ENCODE peak calls at places on chromosomes 5 and 9, in four cellular contexts. S is H9, J is psoas muscle, W is upper lobe of left lung. K is an unnamed sample.

GRCh38 chr5:174596429-174596828 is 128.0 kb upstream of the MSX2 start:
- DNase-seq in S (no peak), J (no peak), W (no peak), K (no peak)

GRCh38 chr5:152990217-152990616 is 500.3 kb upstream of the GRIA1 start:
- DNase-seq in S (no peak), J (no peak), W (no peak), K (no peak)

GRCh38 chr5:135879591-135879990 is 16.1 kb downstream of the IL9 start:
- DNase-seq in W (no peak), S (no peak), J (no peak), K (no peak)

GRCh38 chr5:39835371-39835770 is 410.6 kb upstream of the DAB2 start:
- DNase-seq in W (no peak), S (no peak), J (no peak), K (no peak)

GRCh38 chr9:110114888-110115259 is 93.1 kb downstream of the C9orf152 start:
- DNase-seq in J (no peak), W (no peak), S (no peak), K (no peak)

GRCh38 chr5:33433303-33434255 is 7.2 kb upstream of the TARS1 start:
- DNase-seq in W (no peak), S (no peak), J (no peak), K (peak)

GRCh38 chr5:143557061-143557818 is 153.8 kb upstream of the NR3C1 start:
- DNase-seq in W (no peak), S (no peak), J (no peak), K (no peak)

GRCh38 chr5:14452685-14453084 is 128.9 kb upstream of the OTULINL start:
- DNase-seq in W (no peak), J (no peak), S (no peak), K (no peak)

GRCh38 chr5:127398508-127398907 is 107.9 kb downstream of the MEGF10 start:
- DNase-seq in J (no peak), W (no peak), S (no peak), K (no peak)

GRCh38 chr9:116644099-116644688 is 42.9 kb upstream of the TRIM32 start:
- DNase-seq in W (no peak), J (no peak), S (no peak), K (no peak)
- H3K27ac ChIP-seq in W (no peak), J (no peak), S (no peak), K (no peak)

GRCh38 chr5:91311697-91312501 is 71.2 kb downstream of the ARRDC3 start:
- DNase-seq in S (no peak), J (peak), W (peak), K (peak)
- TF ChIP-seq CTCF in S (no peak), J (no peak), W (no peak), K (no peak)

GRCh38 chr9:33161011-33161588 is 6.0 kb downstream of the B4GALT1 start:
- DNase-seq in W (peak), J (peak), S (no peak), K (no peak)

GRCh38 chr9:33159760-33160127 is 7.4 kb downstream of the B4GALT1 start:
- DNase-seq in W (peak), S (no peak), J (peak), K (peak)

GRCh38 chr9:33157960-33158359 is 9.2 kb downstream of the B4GALT1 start:
- DNase-seq in W (no peak), S (no peak), J (no peak), K (no peak)

GRCh38 chr9:33159058-33159759 is 7.9 kb downstream of the B4GALT1 start:
- DNase-seq in W (peak), J (peak), S (no peak), K (peak)

DNA sequence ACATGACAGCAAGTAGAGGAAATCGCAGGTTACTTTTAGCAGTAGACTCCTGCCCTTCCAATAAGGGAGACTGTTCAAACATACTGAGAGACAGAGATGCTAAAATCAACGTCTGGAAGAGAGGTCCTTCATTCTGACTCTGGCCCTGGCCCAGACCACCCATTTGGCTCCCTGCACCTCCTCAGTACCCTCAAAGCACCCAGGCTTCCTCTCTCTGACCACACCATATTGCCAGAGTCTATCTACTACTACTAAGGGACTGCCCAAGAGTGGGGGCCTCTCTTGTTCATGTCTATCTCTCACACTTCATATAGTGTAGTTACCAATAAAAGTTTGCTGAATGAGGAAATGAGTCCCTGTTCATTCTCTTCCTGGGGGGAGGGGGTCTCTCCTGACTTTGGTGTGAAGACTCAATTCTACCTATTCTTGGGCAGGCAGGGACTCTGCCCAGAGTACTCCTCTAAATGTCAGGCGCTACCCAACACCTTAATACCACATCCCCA is 8.5 kb downstream of the B4GALT1 start:
- DNase-seq in S (no peak), W (no peak), J (no peak), K (no peak)
- H3K27ac ChIP-seq in S (no peak), W (peak), J (peak), K (peak)

GRCh38 chr9:91182429-91182828 is 179.3 kb downstream of the AUH start:
- DNase-seq in J (no peak), W (peak), S (no peak), K (peak)

GRCh38 chr9:91182831-91183230 is 178.9 kb downstream of the AUH start:
- DNase-seq in S (no peak), W (no peak), J (no peak), K (no peak)

GRCh38 chr9:91180930-91181268 is 180.8 kb downstream of the AUH start:
- DNase-seq in W (no peak), S (no peak), J (no peak), K (no peak)

GRCh38 chr9:91180240-91180929 is 181.3 kb downstream of the AUH start:
- DNase-seq in J (no peak), W (no peak), S (no peak), K (peak)

GRCh38 chr9:91181541-91181940 is 180.2 kb downstream of the AUH start:
- DNase-seq in S (no peak), J (no peak), W (no peak), K (no peak)
- TF ChIP-seq CTCF in S (no peak), J (no peak), W (no peak), K (no peak)

DNA sequence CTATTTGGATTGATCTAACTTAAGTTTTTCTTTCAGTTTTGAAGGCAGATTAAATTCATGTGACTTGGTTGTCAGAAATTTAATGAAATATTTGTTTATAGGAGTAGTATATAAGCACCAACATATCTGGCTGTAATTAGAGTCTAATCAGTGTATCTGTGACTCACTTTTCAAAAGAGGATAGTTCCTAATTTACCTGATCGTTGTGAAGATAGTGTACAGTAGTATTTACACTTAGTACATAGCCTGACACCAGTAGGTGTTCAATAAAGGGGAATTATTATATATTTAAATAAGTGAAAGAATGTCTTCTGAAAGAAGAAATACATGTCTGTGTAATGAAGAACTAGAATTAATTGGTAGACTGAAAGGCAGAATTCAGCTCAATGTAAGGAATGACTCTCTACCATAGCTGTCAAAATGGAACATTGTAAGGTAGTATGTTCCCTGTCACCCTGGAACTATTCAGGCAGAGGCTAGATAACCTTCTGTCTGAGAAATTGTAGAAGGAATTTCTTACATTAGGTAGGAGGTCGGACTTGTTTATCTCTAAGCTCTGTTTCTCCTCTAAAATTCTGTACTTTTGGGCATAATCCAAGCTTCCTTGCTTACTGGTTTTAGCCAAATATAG is 8.6 kb downstream of the TGFBR1 start:
- DNase-seq in S (no peak), W (no peak), J (no peak), K (no peak)
- H3K27ac ChIP-seq in S (no peak), W (no peak), J (peak), K (peak)

GRCh38 chr9:7354704-7355103 is 444.9 kb downstream of the DMAC1 start:
- DNase-seq in W (no peak), S (no peak), J (no peak), K (no peak)

GRCh38 chr9:7363777-7364477 is 435.7 kb downstream of the DMAC1 start:
- DNase-seq in S (no peak), J (no peak), W (no peak), K (no peak)

GRCh38 chr9:7366121-7366520 is 433.5 kb downstream of the DMAC1 start:
- DNase-seq in W (no peak), S (no peak), J (no peak), K (no peak)

GRCh38 chr9:7358876-7359275 is 440.7 kb downstream of the DMAC1 start:
- DNase-seq in W (no peak), J (no peak), S (peak), K (no peak)

DNA sequence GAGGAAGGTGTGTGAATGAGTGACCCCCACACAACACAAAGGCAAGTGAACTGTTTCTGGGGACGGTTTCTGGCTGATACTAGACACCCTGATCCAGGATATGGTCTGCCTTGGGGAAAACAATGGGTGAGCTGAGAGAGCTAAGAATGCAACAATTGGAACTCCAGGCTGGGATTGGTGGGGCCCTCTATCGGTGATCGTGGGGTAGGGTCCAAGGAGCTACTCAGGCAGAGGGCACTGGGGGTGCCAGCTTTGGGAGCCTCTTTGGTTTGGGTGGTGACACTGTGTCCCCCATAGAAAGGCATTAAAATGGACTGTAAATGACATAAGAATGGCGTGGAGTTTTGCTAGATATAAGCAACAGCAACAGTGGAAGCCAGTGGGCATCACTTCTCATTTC is 439.1 kb downstream of the DMAC1 start:
- DNase-seq in S (peak), J (no peak), W (no peak), K (no peak)
- TF ChIP-seq CTCF in S (peak), J (no peak), W (no peak), K (no peak)

GRCh38 chr5:90308787-90309585 is 100.6 kb downstream of the CETN3 start:
- DNase-seq in S (no peak), W (no peak), J (no peak), K (no peak)
- H3K27ac ChIP-seq in S (no peak), W (no peak), J (no peak), K (no peak)

GRCh38 chr5:69024241-69024651 is 69.6 kb upstream of the SLC30A5 start:
- DNase-seq in W (peak), S (peak), J (no peak), K (no peak)
- TF ChIP-seq CTCF in W (peak), S (peak), J (peak), K (peak)

GRCh38 chr5:139638090-139638735 is 9.9 kb upstream of the CXXC5 start:
- DNase-seq in J (peak), S (no peak), W (peak), K (peak)

GRCh38 chr5:139637438-139638089 is 10.6 kb upstream of the CXXC5 start:
- DNase-seq in W (peak), J (peak), S (peak), K (peak)

GRCh38 chr5:139640432-139641115 is 7.6 kb upstream of the CXXC5 start:
- DNase-seq in W (no peak), J (peak), S (peak), K (peak)

GRCh38 chr5:139639619-139640431 is 8.3 kb upstream of the CXXC5 start:
- DNase-seq in J (peak), W (no peak), S (no peak), K (peak)

DNA sequence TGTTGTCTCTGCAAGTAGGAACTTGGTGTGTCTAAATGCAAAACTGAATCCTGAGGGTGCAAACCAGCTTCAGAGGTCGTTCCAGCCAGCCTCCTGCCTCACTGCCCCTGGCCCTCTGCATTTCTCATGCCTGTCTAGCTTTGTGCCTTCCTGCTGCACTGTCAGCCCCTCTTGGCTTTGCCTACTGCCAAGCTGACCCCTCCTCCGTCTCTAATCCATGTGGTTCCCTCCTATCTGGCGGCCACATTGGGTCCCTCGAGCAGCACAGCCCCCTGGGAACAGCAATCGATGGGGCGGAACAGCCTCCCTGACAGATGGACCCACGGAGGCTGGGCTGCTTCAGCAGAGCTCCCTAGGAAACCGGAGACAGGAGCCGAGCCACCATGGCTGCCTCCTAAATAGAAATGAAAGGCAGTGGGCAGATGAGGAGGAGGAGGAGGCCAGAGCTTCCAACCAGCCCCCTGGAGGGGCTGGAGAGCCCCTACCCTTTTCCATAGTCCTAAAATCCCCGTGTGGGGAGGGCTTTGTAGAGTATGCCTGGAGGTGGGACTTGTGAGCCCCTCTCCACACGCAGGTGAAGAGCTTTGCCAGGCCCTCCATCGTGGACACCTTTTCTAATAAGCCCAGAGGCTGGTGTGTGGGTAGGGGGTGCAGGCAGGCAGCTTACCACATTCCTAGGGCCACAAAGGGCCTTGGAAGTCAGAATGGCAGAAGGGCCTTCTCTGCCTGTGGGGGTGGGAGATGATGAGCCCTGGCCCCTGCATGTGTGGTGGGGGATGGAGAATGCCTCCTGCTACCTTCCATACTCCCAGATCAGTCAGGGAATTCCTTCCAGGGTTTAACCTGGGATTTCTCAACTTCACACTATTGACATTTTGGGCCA is 9.2 kb upstream of the CXXC5 start:
- DNase-seq in J (peak), S (no peak), W (no peak), K (peak)
- H3K27ac ChIP-seq in J (peak), S (no peak), W (peak), K (peak)

K was measured in Peyer's patch.